ENCODE peak calls at places on chromosomes 7 and 10, in seven cellular contexts. L is GM12878, N is IMR-90, V is A549, C is HCT116, R is H1, P is HepG2. D is an unnamed sample.

GRCh38 chr10:96306516-96306915 is 2.3 kb downstream of the DNTT start:
- DNase-seq in L (no peak), N (no peak), V (no peak), C (no peak), R (no peak), P (no peak), D (no peak)

GRCh38 chr10:87960230-87960629 is 96.8 kb downstream of the PTEN start:
- DNase-seq in L (no peak), N (peak), V (peak), C (no peak), R (no peak), P (no peak), D (no peak)

GRCh38 chr10:74743401-74743800 is 83.0 kb upstream of the KAT6B start:
- DNase-seq in L (no peak), N (no peak), V (no peak), C (no peak), R (no peak), P (peak), D (no peak)

GRCh38 chr7:36303202-36304098 is 86.2 kb upstream of the ANLN start:
- DNase-seq in L (no peak), N (peak), V (peak), C (peak), R (no peak), P (peak), D (no peak)

GRCh38 chr10:80177781-80178636 is 27.3 kb downstream of the ANXA11 start:
- DNase-seq in L (no peak), N (peak), V (no peak), C (no peak), R (no peak), P (no peak), D (no peak)

GRCh38 chr10:113078282-113078907 is 128.3 kb downstream of the TCF7L2 start:
- DNase-seq in L (no peak), N (no peak), V (no peak), C (no peak), R (no peak), P (no peak), D (no peak)

GRCh38 chr10:5555031-5555510 is 30.3 kb downstream of the CALML3 start:
- DNase-seq in L (no peak), N (no peak), V (no peak), C (no peak), R (no peak), P (no peak), D (no peak)

GRCh38 chr10:74289172-74289571 is 138.2 kb downstream of the ADK start:
- DNase-seq in L (no peak), N (no peak), V (no peak), C (no peak), R (no peak), P (no peak), D (no peak)

GRCh38 chr7:30974605-30975256 is 11.0 kb downstream of the GHRHR start:
- DNase-seq in L (peak), N (peak), V (peak), C (peak), R (peak), P (peak), D (peak)

GRCh38 chr10:61063035-61063434 is 119.0 kb upstream of the RHOBTB1 start:
- DNase-seq in L (no peak), N (no peak), V (peak), C (no peak), R (no peak), P (peak), D (no peak)

GRCh38 chr7:95340491-95340890 is 16.2 kb upstream of the PON1 start:
- DNase-seq in L (no peak), N (no peak), V (no peak), C (no peak), R (no peak), P (no peak), D (no peak)

GRCh38 chr10:31757374-31757773 is 171.3 kb downstream of the ARHGAP12 start:
- DNase-seq in L (no peak), N (no peak), V (no peak), C (no peak), R (no peak), P (no peak), D (no peak)

GRCh38 chr7:70177166-70177565 is 578.9 kb downstream of the AUTS2 start:
- DNase-seq in L (no peak), N (no peak), V (no peak), C (no peak), R (no peak), P (no peak), D (no peak)

GRCh38 chr7:68243128-68243527 is 1246.5 kb downstream of the TYW1 start:
- DNase-seq in L (no peak), N (no peak), V (no peak), C (no peak), R (no peak), P (no peak), D (no peak)

GRCh38 chr10:48623607-48624132 is 18.8 kb upstream of the ARHGAP22 start:
- DNase-seq in L (no peak), N (no peak), V (no peak), C (no peak), R (no peak), P (no peak), D (no peak)

DNA sequence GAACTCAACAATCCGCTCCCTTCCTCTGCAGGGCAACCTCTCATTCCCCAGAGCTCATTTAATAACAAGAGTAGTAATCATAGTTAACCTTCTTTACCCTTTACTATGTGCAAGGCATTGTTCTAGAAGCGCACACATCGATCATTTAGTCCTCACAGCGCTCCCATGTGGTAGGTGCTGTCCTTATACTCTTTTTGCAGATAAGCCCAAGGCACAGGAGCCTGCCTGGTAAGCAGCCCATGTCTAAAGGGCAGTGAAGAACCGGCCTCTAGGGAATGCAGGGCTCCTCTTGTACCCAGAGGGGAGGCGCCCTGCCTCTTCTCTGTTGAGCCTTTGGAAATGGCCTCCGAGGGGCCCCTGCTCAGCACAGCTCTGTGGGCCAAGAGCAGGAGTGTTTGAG is 14.3 kb downstream of the CHST3 start:
- DNase-seq in L (no peak), N (no peak), V (no peak), C (no peak), R (no peak), P (no peak), D (peak)
- TF ChIP-seq CEBPB in L (no peak), N (no peak), V (no peak), C (no peak), R (no peak), P (no peak), D (no peak)

GRCh38 chr7:46557295-46557711 is 636.2 kb upstream of the IGFBP3 start:
- DNase-seq in L (no peak), N (no peak), V (no peak), C (no peak), R (no peak), P (no peak), D (no peak)
- TF ChIP-seq CEBPB in L (no peak), N (no peak), V (no peak), C (no peak), R (no peak), P (no peak), D (no peak)

DNA sequence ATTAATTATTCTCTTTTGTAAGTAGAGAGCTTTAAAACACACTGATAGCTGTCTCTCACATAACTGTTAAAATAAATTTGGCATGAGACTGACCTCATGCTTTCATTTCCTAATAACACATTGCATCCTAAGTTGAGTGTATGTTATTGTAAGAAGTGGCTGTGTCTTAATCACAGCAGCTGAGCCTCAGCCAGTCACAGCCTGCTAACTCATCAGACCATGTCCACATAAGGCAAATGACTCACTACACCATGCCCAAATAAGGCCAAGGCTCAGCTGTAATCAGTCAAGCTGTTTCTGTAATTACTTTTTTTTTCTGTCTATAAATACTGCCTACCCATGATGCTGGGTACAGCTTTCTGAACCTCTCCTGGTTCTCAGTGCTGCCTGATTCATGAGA is 860.9 kb downstream of the XPNPEP1 start:
- DNase-seq in L (peak), N (peak), V (no peak), C (no peak), R (no peak), P (no peak), D (no peak)
- TF ChIP-seq CEBPB in L (no peak), N (no peak), V (no peak), C (no peak), R (no peak), P (no peak), D (no peak)

GRCh38 chr10:43076311-43076875 is 476 bp upstream of the RET start:
- DNase-seq in L (no peak), N (no peak), V (no peak), C (no peak), R (peak), P (no peak), D (peak)

GRCh38 chr10:43076876-43077420 is at the start of gene RET:
- DNase-seq in L (no peak), N (no peak), V (peak), C (no peak), R (peak), P (no peak), D (peak)

GRCh38 chr10:43078986-43079273 is 2.1 kb downstream of the RET start:
- DNase-seq in L (no peak), N (no peak), V (peak), C (no peak), R (peak), P (no peak), D (peak)

GRCh38 chr10:43078175-43078985 is 1.5 kb downstream of the RET start:
- DNase-seq in L (no peak), N (no peak), V (no peak), C (no peak), R (no peak), P (no peak), D (no peak)

GRCh38 chr10:43077421-43078171 is 727 bp downstream of the RET start:
- DNase-seq in L (no peak), N (no peak), V (no peak), C (no peak), R (peak), P (no peak), D (no peak)
- TF ChIP-seq CEBPB in L (no peak), N (no peak), V (no peak), C (no peak), R (no peak), P (no peak), D (no peak)

GRCh38 chr7:93725954-93726353 is 151.4 kb upstream of the CALCR start:
- DNase-seq in L (no peak), N (no peak), V (no peak), C (no peak), R (no peak), P (no peak), D (no peak)
- TF ChIP-seq CEBPB in L (no peak), N (no peak), V (no peak), C (no peak), R (no peak), P (no peak), D (no peak)

GRCh38 chr10:689433-690226 is at the start of gene DIP2C:
- DNase-seq in L (no peak), N (peak), V (peak), C (peak), R (peak), P (peak), D (no peak)
- TF ChIP-seq CEBPB in L (no peak), N (no peak), V (no peak), C (no peak), R (no peak), P (no peak), D (no peak)

GRCh38 chr7:100370303-100370702 is 3.0 kb upstream of the PILRA start:
- DNase-seq in L (no peak), N (no peak), V (no peak), C (no peak), R (no peak), P (no peak), D (no peak)

GRCh38 chr7:100370746-100371145 is 2.5 kb upstream of the PILRA start:
- DNase-seq in L (no peak), N (no peak), V (no peak), C (no peak), R (no peak), P (no peak), D (no peak)

GRCh38 chr7:100367251-100367620 is 6.1 kb upstream of the PILRA start:
- DNase-seq in L (no peak), N (no peak), V (no peak), C (no peak), R (no peak), P (no peak), D (no peak)

GRCh38 chr7:100367676-100368613 is 5.3 kb upstream of the PILRA start:
- DNase-seq in L (no peak), N (no peak), V (no peak), C (no peak), R (no peak), P (no peak), D (no peak)

DNA sequence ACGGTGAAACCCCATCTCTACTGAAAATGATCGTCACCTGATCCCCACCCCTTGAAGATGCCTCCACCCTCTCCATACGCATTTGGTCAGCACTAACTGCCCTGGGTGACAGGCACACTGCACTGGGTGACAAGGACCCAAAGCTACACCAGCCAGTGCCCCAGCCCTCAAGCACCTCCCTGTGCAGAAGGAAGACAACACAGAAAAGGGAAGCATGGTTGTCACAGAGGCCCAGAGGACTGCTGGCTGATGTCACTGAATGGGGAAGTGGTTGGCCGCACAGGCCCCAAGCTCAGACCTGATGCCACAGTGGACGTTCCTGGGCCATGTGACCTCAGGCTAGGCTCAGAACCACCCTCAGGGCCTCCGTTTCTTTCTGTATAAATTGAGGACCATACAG is 4.2 kb upstream of the PILRA start:
- DNase-seq in L (peak), N (no peak), V (no peak), C (no peak), R (no peak), P (no peak), D (no peak)
- TF ChIP-seq CEBPB in L (no peak), N (no peak), V (no peak), C (no peak), R (no peak), P (no peak), D (no peak)

GRCh38 chr7:50704844-50705243 is 77.9 kb downstream of the GRB10 start:
- DNase-seq in L (no peak), N (no peak), V (no peak), C (no peak), R (no peak), P (no peak), D (no peak)

GRCh38 chr7:50703654-50704053 is 79.0 kb downstream of the GRB10 start:
- DNase-seq in L (no peak), N (no peak), V (no peak), C (no peak), R (no peak), P (no peak), D (no peak)

GRCh38 chr7:50709151-50709550 is 73.5 kb downstream of the GRB10 start:
- DNase-seq in L (no peak), N (no peak), V (no peak), C (no peak), R (no peak), P (no peak), D (no peak)

GRCh38 chr7:50707607-50708006 is 75.1 kb downstream of the GRB10 start:
- DNase-seq in L (no peak), N (no peak), V (no peak), C (no peak), R (no peak), P (no peak), D (no peak)

GRCh38 chr7:50706469-50706937 is 76.2 kb downstream of the GRB10 start:
- DNase-seq in L (no peak), N (no peak), V (no peak), C (no peak), R (no peak), P (no peak), D (no peak)
- TF ChIP-seq CEBPB in L (no peak), N (no peak), V (no peak), C (no peak), R (no peak), P (no peak), D (no peak)

D was measured in K562.